ENCODE peak calls at places on chromosomes 5 and 9, in ten cellular contexts. A, L, X, U, P, H, C, G, I and S are unnamed samples.

GRCh38 chr9:38235244-38235643 is 157.3 kb upstream of the ALDH1B1 start:
- DNase-seq in X (no peak), L (no peak), P (no peak), U (no peak), G (no peak), A (no peak), C (no peak), H (no peak), I (no peak), S (no peak)

GRCh38 chr9:133184971-133185370 is 21.3 kb upstream of the GBGT1 start:
- DNase-seq in U (peak; percentile 39), P (no peak), A (peak; percentile 80), H (peak; percentile 78), G (peak; percentile 77), X (peak; percentile 20), I (peak; percentile 84), C (peak; percentile 60), L (peak; percentile 70), S (peak; percentile 46)

GRCh38 chr5:125295405-125295872 is 549.0 kb upstream of the ZNF608 start:
- DNase-seq in X (no peak), H (peak; percentile 53), A (no peak), I (no peak), L (peak; percentile 34), P (no peak), U (no peak), C (no peak), G (no peak), S (peak; percentile 49)

GRCh38 chr5:89110916-89111646 is 228.1 kb upstream of the MEF2C start:
- DNase-seq in H (peak; percentile 12), L (peak; percentile 18), I (no peak), U (no peak), C (no peak), G (no peak), X (no peak), P (no peak), A (no peak), S (no peak)

GRCh38 chr5:132480546-132481242 is 9.9 kb downstream of the IRF1 start:
- DNase-seq in A (no peak), C (no peak), I (no peak), U (no peak), L (no peak), G (peak; percentile 23), P (no peak), H (no peak), X (no peak), S (no peak)

GRCh38 chr5:980941-981340 is 27.7 kb upstream of the NKD2 start:
- DNase-seq in U (no peak), H (no peak), G (no peak), L (no peak), P (no peak), A (peak; percentile 36), X (no peak), C (no peak), I (no peak), S (no peak)

GRCh38 chr5:39714036-39714698 is 289.4 kb upstream of the DAB2 start:
- DNase-seq in U (peak; percentile 13), P (no peak), X (peak; percentile 36), G (peak; percentile 53), C (peak; percentile 17), A (peak; percentile 89), H (peak; percentile 76), I (peak; percentile 64), L (peak; percentile 78), S (peak; percentile 40)

GRCh38 chr5:55160493-55161209 is 680 bp downstream of the GPX8 start:
- DNase-seq in H (peak; percentile 93), C (no peak), L (peak; percentile 95), U (no peak), I (no peak), P (peak; percentile 21), G (no peak), X (no peak), A (peak; percentile 93), S (peak; percentile 84)

GRCh38 chr5:1140188-1140817 is 28.4 kb upstream of the SLC12A7 start:
- DNase-seq in L (peak; percentile 35), X (peak; percentile 78), A (peak; percentile 71), U (peak; percentile 87), I (peak; percentile 83), H (peak; percentile 16), P (peak; percentile 85), G (peak; percentile 87), C (peak; percentile 84), S (peak; percentile 23)

GRCh38 chr5:176573564-176574296 is 24.6 kb downstream of the CDHR2 start:
- DNase-seq in H (peak; percentile 62), L (peak; percentile 39), G (peak; percentile 86), A (peak; percentile 57), I (peak; percentile 74), C (peak; percentile 86), X (peak; percentile 79), P (peak; percentile 70), U (peak; percentile 88), S (no peak)

GRCh38 chr9:69380301-69380700 is 55.3 kb downstream of the ENTREP1 start:
- DNase-seq in U (no peak), L (no peak), X (no peak), P (no peak), A (no peak), I (no peak), H (no peak), G (no peak), C (no peak), S (no peak)

GRCh38 chr9:5846080-5846479 is 13.2 kb upstream of the ERMP1 start:
- DNase-seq in A (no peak), H (no peak), L (no peak), C (peak; percentile 24), P (no peak), X (no peak), G (no peak), I (no peak), U (no peak), S (no peak)

GRCh38 chr9:129665008-129665771 is at the start of gene PRRX2:
- DNase-seq in U (no peak), P (peak; percentile 22), C (peak; percentile 48), L (no peak), G (peak; percentile 64), X (no peak), I (no peak), H (peak; percentile 50), A (no peak), S (no peak)

GRCh38 chr9:15837079-15837679 is 284.3 kb downstream of the CCDC171 start:
- DNase-seq in H (peak; percentile 76), I (peak; percentile 34), L (peak; percentile 71), X (peak; percentile 27), G (peak; percentile 3), U (peak; percentile 38), A (peak; percentile 76), P (no peak), C (peak; percentile 39), S (peak; percentile 38)

GRCh38 chr5:36040651-36041536 is 25.8 kb downstream of the UGT3A2 start:
- DNase-seq in H (no peak), U (no peak), X (no peak), G (no peak), P (no peak), I (no peak), L (no peak), C (no peak), A (no peak), S (no peak)

GRCh38 chr9:2970864-2971263 is 127.0 kb upstream of the PUM3 start:
- DNase-seq in C (no peak), G (no peak), X (no peak), A (no peak), H (no peak), P (no peak), U (no peak), I (no peak), L (no peak), S (no peak)

GRCh38 chr5:103891151-103891550 is 328.6 kb upstream of the NUDT12 start:
- DNase-seq in G (no peak), P (no peak), A (peak; percentile 11), H (peak; percentile 28), C (no peak), U (no peak), X (no peak), L (no peak), I (no peak), S (no peak)

GRCh38 chr5:115069087-115069968 is 100.4 kb downstream of the TRIM36 start:
- DNase-seq in P (no peak), G (peak; percentile 10), I (peak; percentile 72), X (no peak), A (peak; percentile 83), L (peak; percentile 53), H (peak; percentile 66), C (peak; percentile 35), U (no peak), S (peak; percentile 11)

GRCh38 chr5:56262269-56262668 is 29.1 kb upstream of the ANKRD55 start:
- DNase-seq in C (no peak), P (no peak), U (no peak), G (no peak), H (no peak), L (no peak), I (no peak), X (no peak), A (no peak), S (no peak)

GRCh38 chr5:119537704-119538103 is 85.4 kb downstream of the HSD17B4 start:
- DNase-seq in X (no peak), U (peak; percentile 38), C (no peak), L (peak; percentile 9), P (no peak), H (peak; percentile 25), G (peak; percentile 3), I (no peak), A (no peak), S (peak; percentile 79)

GRCh38 chr5:156409834-156410233 is 82.9 kb downstream of the SGCD start:
- DNase-seq in C (no peak), P (no peak), L (no peak), I (no peak), G (no peak), A (no peak), H (no peak), U (no peak), X (no peak), S (no peak)

GRCh38 chr9:107734231-107735014 is 244.9 kb upstream of the KLF4 start:
- DNase-seq in X (no peak), I (no peak), G (no peak), L (peak; percentile 98), A (no peak), P (peak; percentile 31), U (no peak), H (peak; percentile 89), C (no peak), S (no peak)

GRCh38 chr5:146813748-146814147 is 64.8 kb downstream of the PPP2R2B start:
- DNase-seq in P (no peak), A (no peak), C (no peak), U (no peak), X (no peak), G (no peak), L (no peak), I (peak; percentile 92), H (no peak), S (no peak)

GRCh38 chr5:146283344-146283761 is 55.3 kb upstream of the POU4F3 start:
- DNase-seq in P (no peak), A (no peak), I (no peak), G (no peak), C (no peak), U (no peak), H (peak; percentile 97), L (peak; percentile 83), X (no peak), S (peak; percentile 92)